ENCODE peak calls at places on chromosomes 12 and 14, in ten cellular contexts. U, G, L, R, I, F, Z, B, M and D are unnamed samples.

GRCh38 chr12:87768884-87769283 is 260.3 kb downstream of the C12orf50 start:
- DNase-seq in U (no peak), G (no peak), L (no peak), R (no peak), I (no peak), F (no peak), Z (no peak), B (no peak), M (no peak), D (no peak)

GRCh38 chr12:132444957-132445883 is 44.7 kb upstream of the FBRSL1 start:
- DNase-seq in U (no peak), G (no peak), L (no peak), R (no peak), I (no peak), F (no peak), Z (no peak), B (no peak), M (no peak), D (peak)

GRCh38 chr12:1839464-1839863 is 19.1 kb downstream of the LRTM2 start:
- DNase-seq in U (no peak), G (no peak), L (no peak), R (no peak), I (no peak), F (no peak), Z (no peak), B (no peak), M (no peak), D (no peak)

GRCh38 chr12:69095765-69096477 is 143.4 kb upstream of the CPSF6 start:
- DNase-seq in U (no peak), G (no peak), L (no peak), R (no peak), I (no peak), F (no peak), Z (no peak), B (peak), M (no peak), D (peak)

GRCh38 chr14:61296707-61297502 is 15.8 kb upstream of the TMEM30B start:
- DNase-seq in U (peak), G (no peak), L (no peak), R (peak), I (peak), F (peak), Z (no peak), B (peak), M (no peak), D (peak)

GRCh38 chr12:74538491-74539258 is 1.0 kb downstream of the ATXN7L3B start:
- DNase-seq in U (no peak), G (no peak), L (no peak), R (no peak), I (peak), F (peak), Z (no peak), B (peak), M (no peak), D (peak)

GRCh38 chr12:31106101-31106803 is 32.6 kb downstream of the DDX11 start:
- DNase-seq in U (no peak), G (no peak), L (no peak), R (peak), I (no peak), F (no peak), Z (no peak), B (no peak), M (no peak), D (no peak)

GRCh38 chr14:59294662-59294992 is 106.2 kb downstream of the DAAM1 start:
- DNase-seq in U (no peak), G (no peak), L (no peak), R (no peak), I (no peak), F (no peak), Z (no peak), B (peak), M (no peak), D (no peak)

GRCh38 chr14:91063119-91063518 is 2.7 kb upstream of the RPS6KA5 start:
- DNase-seq in U (no peak), G (no peak), L (no peak), R (no peak), I (peak), F (peak), Z (no peak), B (no peak), M (no peak), D (no peak)

GRCh38 chr12:111773801-111774551 is 7.2 kb downstream of the ALDH2 start:
- DNase-seq in U (peak), G (no peak), L (no peak), R (no peak), I (peak), F (peak), Z (peak), B (peak), M (peak), D (peak)

GRCh38 chr14:68696721-68697495 is 96.0 kb downstream of the ZFP36L1 start:
- DNase-seq in U (no peak), G (no peak), L (no peak), R (no peak), I (no peak), F (no peak), Z (no peak), B (no peak), M (no peak), D (no peak)

GRCh38 chr14:22555573-22556011 is 33.4 kb downstream of the DAD1 start:
- DNase-seq in U (peak), G (no peak), L (no peak), R (no peak), I (peak), F (no peak), Z (no peak), B (no peak), M (no peak), D (no peak)

GRCh38 chr12:15558915-15559528 is 230.2 kb downstream of the EPS8 start:
- DNase-seq in U (peak), G (no peak), L (no peak), R (no peak), I (peak), F (no peak), Z (no peak), B (peak), M (no peak), D (no peak)

GRCh38 chr14:60722163-60722835 is 1.9 kb downstream of the SIX4 start:
- DNase-seq in U (peak), G (peak), L (peak), R (peak), I (peak), F (peak), Z (peak), B (peak), M (peak), D (peak)

GRCh38 chr12:81668475-81668874 is 90.7 kb downstream of the PPFIA2 start:
- DNase-seq in U (peak), G (no peak), L (no peak), R (no peak), I (peak), F (peak), Z (no peak), B (peak), M (peak), D (no peak)

GRCh38 chr14:104633276-104633861 is 28.8 kb upstream of the TMEM179 start:
- DNase-seq in U (no peak), G (no peak), L (no peak), R (no peak), I (no peak), F (no peak), Z (no peak), B (no peak), M (no peak), D (no peak)

GRCh38 chr12:24719293-24719721 is 229.6 kb downstream of the BCAT1 start:
- DNase-seq in U (peak), G (no peak), L (no peak), R (no peak), I (peak), F (peak), Z (no peak), B (peak), M (no peak), D (no peak)

GRCh38 chr12:119179335-119180021 is 747 bp downstream of the HSPB8 start:
- DNase-seq in U (peak), G (no peak), L (peak), R (no peak), I (no peak), F (peak), Z (peak), B (peak), M (peak), D (no peak)

GRCh38 chr12:71556881-71557280 is 106.8 kb downstream of the ZFC3H1 start:
- DNase-seq in U (peak), G (no peak), L (no peak), R (no peak), I (peak), F (peak), Z (no peak), B (peak), M (peak), D (no peak)

GRCh38 chr12:64181504-64182291 is 40.4 kb downstream of the KICS2 start:
- DNase-seq in U (peak), G (no peak), L (peak), R (no peak), I (peak), F (peak), Z (peak), B (peak), M (peak), D (peak)

GRCh38 chr12:43571885-43572284 is 19.9 kb upstream of the ADAMTS20 start:
- DNase-seq in U (no peak), G (no peak), L (no peak), R (no peak), I (no peak), F (no peak), Z (no peak), B (no peak), M (no peak), D (peak)

GRCh38 chr14:101236496-101237240 is 324.6 kb upstream of the DIO3 start:
- DNase-seq in U (no peak), G (no peak), L (no peak), R (no peak), I (no peak), F (no peak), Z (no peak), B (no peak), M (no peak), D (no peak)

GRCh38 chr12:98644433-98644711 is 216 bp downstream of the IKBIP start:
- DNase-seq in U (peak), G (no peak), L (peak), R (no peak), I (no peak), F (no peak), Z (no peak), B (no peak), M (no peak), D (no peak)

GRCh38 chr12:913919-914718 is 35.4 kb downstream of the RAD52 start:
- DNase-seq in U (peak), G (no peak), L (no peak), R (no peak), I (peak), F (peak), Z (no peak), B (peak), M (no peak), D (no peak)

GRCh38 chr12:131454418-131455217 is 256.3 kb upstream of the SFSWAP start:
- DNase-seq in U (no peak), G (peak), L (peak), R (peak), I (peak), F (peak), Z (no peak), B (no peak), M (peak), D (no peak)